ENCODE peak calls at places on chromosomes 13 and 19, in ten cellular contexts. T, G, K, A, X, P, R, Z, M and B are unnamed samples.

GRCh38 chr19:49441210-49441959 is at the start of gene SLC17A7:
- DNase-seq in T (no peak), G (peak), K (no peak), A (no peak), X (peak), P (no peak), R (no peak), Z (no peak), M (no peak), B (no peak)

GRCh38 chr19:29708553-29709439 is 6.3 kb downstream of the C19orf12 start:
- DNase-seq in T (no peak), G (no peak), K (no peak), A (no peak), X (no peak), P (no peak), R (no peak), Z (no peak), M (peak), B (no peak)

GRCh38 chr13:26663801-26664200 is 96.8 kb downstream of the GPR12 start:
- DNase-seq in T (peak), G (no peak), K (no peak), A (no peak), X (peak), P (no peak), R (no peak), Z (no peak), M (no peak), B (no peak)

GRCh38 chr19:46839752-46840151 is 10.9 kb downstream of the AP2S1 start:
- DNase-seq in T (no peak), G (no peak), K (no peak), A (peak), X (no peak), P (no peak), R (no peak), Z (no peak), M (no peak), B (no peak)

GRCh38 chr19:52070496-52070895 is 21.9 kb upstream of the ZNF432 start:
- DNase-seq in T (peak), G (no peak), K (no peak), A (no peak), X (no peak), P (no peak), R (no peak), Z (no peak), M (peak), B (no peak)

GRCh38 chr13:80168089-80168850 is 172.7 kb downstream of the SPRY2 start:
- DNase-seq in T (peak), G (no peak), K (no peak), A (no peak), X (no peak), P (no peak), R (no peak), Z (no peak), M (peak), B (no peak)

GRCh38 chr19:34165295-34165738 is 7.0 kb upstream of the LSM14A start:
- DNase-seq in T (no peak), G (no peak), K (no peak), A (no peak), X (no peak), P (no peak), R (no peak), Z (no peak), M (no peak), B (no peak)

GRCh38 chr13:114130708-114131580 is 1.5 kb downstream of the RASA3 start:
- DNase-seq in T (peak), G (peak), K (peak), A (no peak), X (peak), P (peak), R (no peak), Z (peak), M (peak), B (no peak)

GRCh38 chr13:96141032-96141431 is 51.1 kb downstream of the HS6ST3 start:
- DNase-seq in T (peak), G (no peak), K (no peak), A (no peak), X (peak), P (peak), R (no peak), Z (no peak), M (peak), B (no peak)

GRCh38 chr13:59750860-59751259 is 412.9 kb downstream of the DIAPH3 start:
- DNase-seq in T (peak), G (no peak), K (no peak), A (no peak), X (peak), P (peak), R (peak), Z (peak), M (peak), B (no peak)

GRCh38 chr19:5967994-5968430 is 9.9 kb downstream of the RANBP3 start:
- DNase-seq in T (peak), G (peak), K (peak), A (peak), X (peak), P (peak), R (no peak), Z (peak), M (peak), B (no peak)